ENCODE peak calls at places on chromosomes 13 and 19, in four cellular contexts. J is mesenchymal stem cell, W is IMR-90, N is OCI-LY7. Y is an unnamed sample.

GRCh38 chr19:13243971-13244370 is 93.8 kb downstream of the IER2 start:
- DNase-seq in J (no peak), W (no peak), N (no peak), Y (no peak)

GRCh38 chr13:37010424-37010823 is 9.8 kb downstream of the EXOSC8 start:
- DNase-seq in J (no peak), W (no peak), N (no peak), Y (no peak)

GRCh38 chr19:9945319-9945966 is 9.1 kb upstream of the OLFM2 start:
- DNase-seq in J (peak), W (peak), N (no peak), Y (peak)

GRCh38 chr19:5407356-5407755 is 47.9 kb upstream of the ZNRF4 start:
- DNase-seq in J (no peak), W (peak), N (peak), Y (no peak)

GRCh38 chr19:22945560-22945959 is 57.4 kb downstream of the ZNF728 start:
- DNase-seq in J (peak), W (peak), N (peak), Y (no peak)

GRCh38 chr13:78317030-78317429 is 286.3 kb downstream of the POU4F1 start:
- DNase-seq in J (no peak), W (no peak), N (no peak), Y (no peak)

GRCh38 chr13:94309997-94310842 is 169.3 kb downstream of the DCT start:
- DNase-seq in J (peak), W (peak), N (no peak), Y (peak)

GRCh38 chr19:13228561-13228960 is 78.3 kb downstream of the IER2 start:
- DNase-seq in J (no peak), W (no peak), N (peak), Y (no peak)

GRCh38 chr13:113053801-113054604 is 51.6 kb upstream of the F7 start:
- DNase-seq in J (no peak), W (no peak), N (no peak), Y (no peak)

GRCh38 chr13:31495336-31495735 is 244.0 kb upstream of the RXFP2 start:
- DNase-seq in J (no peak), W (no peak), N (no peak), Y (no peak)

GRCh38 chr19:10193666-10194499 is 870 bp downstream of the DNMT1 start:
- DNase-seq in J (peak), W (peak), N (peak), Y (peak)

GRCh38 chr19:13681509-13681908 is 82.8 kb upstream of the MRI1 start:
- DNase-seq in J (no peak), W (no peak), N (no peak), Y (no peak)

GRCh38 chr13:111626371-111627305 is 306.2 kb downstream of the TEX29 start:
- DNase-seq in J (no peak), W (no peak), N (no peak), Y (no peak)

GRCh38 chr13:47121092-47121763 is 224.4 kb upstream of the HTR2A start:
- DNase-seq in J (no peak), W (no peak), N (no peak), Y (no peak)

GRCh38 chr19:40798997-40799557 is at the start of gene EGLN2:
- DNase-seq in J (no peak), W (no peak), N (no peak), Y (peak)
- H2AFZ ChIP-seq in J (no peak), W (peak), N (peak), Y (peak)

DNA sequence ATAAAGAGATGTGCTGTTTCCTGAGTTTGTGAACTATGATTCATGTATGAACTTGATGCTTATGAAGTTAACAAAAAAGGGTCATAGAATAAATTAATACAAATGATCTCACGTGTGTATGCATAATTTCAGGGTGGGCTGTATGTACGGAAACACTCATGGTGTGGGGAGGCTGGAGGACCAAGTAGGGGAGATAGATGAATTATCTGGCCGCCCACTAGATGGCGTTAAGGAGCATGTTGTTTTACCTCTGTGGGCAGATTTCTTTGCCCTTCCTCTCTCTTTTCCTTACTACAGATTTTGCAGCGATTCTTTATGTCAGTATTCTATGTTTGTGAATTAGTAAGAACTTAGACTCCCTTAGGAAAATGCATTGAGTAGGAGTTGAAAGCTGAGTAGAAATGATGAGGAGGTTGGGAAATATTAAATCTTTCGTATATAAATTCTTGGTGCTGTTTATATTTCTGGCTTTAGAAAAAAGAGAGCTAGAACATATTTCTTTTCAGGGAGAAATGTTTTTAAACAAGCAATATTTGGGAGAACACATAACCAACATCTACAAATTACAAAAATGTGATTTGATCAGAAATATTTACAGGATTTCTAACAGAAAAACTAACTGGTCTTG is 47.4 kb upstream of the TMTC4 start:
- DNase-seq in J (peak), W (peak), N (peak), Y (peak)
- H2AFZ ChIP-seq in J (no peak), W (no peak), N (no peak), Y (no peak)

GRCh38 chr13:102548811-102549210 is 48.0 kb upstream of the TPP2 start:
- DNase-seq in J (no peak), W (no peak), N (no peak), Y (no peak)
- H2AFZ ChIP-seq in J (no peak), W (no peak), N (no peak), Y (no peak)

DNA sequence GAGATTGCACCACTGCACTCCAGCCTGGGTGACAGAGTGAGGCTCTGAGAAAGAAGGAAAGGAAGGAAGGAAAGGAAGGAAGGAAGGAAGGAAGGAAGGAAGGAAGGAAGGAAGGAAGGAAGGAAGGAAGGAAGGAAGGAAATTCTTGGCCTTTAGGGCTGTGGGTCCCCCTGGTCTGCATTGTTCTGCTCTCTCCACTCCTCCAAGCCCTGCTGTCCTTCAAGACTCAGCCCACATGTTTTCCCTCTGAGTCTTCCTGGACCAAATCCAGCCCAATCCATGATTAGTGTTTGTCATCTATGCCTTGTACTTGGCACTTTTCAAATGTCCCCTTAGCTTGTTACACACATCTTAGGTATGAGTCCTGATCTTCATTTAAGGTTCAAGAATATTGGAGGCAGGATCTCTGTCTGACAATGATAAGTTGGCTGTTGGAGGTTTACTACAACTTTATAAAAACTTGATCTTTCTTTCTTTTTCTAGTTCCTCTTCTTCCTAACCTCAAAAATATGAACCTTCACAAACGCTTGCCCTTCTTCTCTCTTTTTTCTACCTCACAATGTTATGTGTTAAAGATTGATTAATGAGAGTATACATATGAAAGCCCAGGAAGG is 48.9 kb upstream of the INTS6 start:
- DNase-seq in J (peak), W (peak), N (no peak), Y (no peak)
- H2AFZ ChIP-seq in J (no peak), W (peak), N (no peak), Y (no peak)

GRCh38 chr19:41193420-41194156 is 569 bp downstream of the CYP2S1 start:
- DNase-seq in J (no peak), W (no peak), N (no peak), Y (no peak)
- H2AFZ ChIP-seq in J (peak), W (peak), N (no peak), Y (peak)

DNA sequence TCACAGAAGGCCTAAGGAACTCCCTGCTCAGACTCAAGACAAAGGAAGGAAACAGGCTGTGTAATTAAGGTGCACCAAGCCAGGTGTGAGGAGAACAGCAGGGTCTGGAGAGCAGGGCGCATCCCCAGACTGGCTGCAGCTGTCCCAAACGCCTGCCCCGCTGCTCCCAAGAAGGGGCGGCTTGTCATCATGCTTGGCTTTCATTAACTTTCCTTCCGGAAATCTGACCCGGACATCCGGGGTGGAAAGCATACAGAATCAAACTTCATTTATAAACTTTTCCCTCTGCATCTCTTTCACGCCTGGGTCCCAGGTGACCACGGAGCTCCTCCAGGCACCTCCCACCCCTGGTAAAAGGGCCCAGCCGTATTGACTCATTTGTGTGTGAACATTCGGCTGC is 31.7 kb downstream of the TSHZ3 start:
- DNase-seq in J (no peak), W (no peak), N (no peak), Y (no peak)
- H2AFZ ChIP-seq in J (no peak), W (no peak), N (no peak), Y (no peak)

DNA sequence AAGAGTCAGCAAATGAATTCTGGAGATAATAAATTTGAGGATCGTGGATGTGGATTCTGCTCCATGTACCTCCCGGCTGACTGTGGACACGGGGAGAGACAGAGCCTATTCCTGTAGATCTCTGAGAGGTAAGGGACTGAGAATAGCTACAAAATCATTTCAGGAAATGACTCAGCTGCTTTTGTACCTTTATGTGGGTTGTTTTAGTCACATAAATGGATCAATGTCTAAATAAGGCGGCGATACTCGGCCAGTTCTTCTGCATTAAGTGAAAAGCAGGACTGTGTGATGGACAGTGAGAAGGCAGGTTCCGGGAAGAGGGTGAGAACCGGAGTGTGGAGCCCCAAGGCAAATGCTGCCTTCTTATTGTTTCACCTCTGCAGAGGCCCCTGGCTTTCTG is 128.1 kb downstream of the EFNB2 start:
- DNase-seq in J (no peak), W (no peak), N (no peak), Y (no peak)
- H2AFZ ChIP-seq in J (no peak), W (no peak), N (no peak), Y (no peak)

GRCh38 chr19:16078311-16078758 is 2.0 kb downstream of the TPM4 start:
- DNase-seq in J (no peak), W (peak), N (peak), Y (no peak)
- H2AFZ ChIP-seq in J (no peak), W (no peak), N (no peak), Y (no peak)

GRCh38 chr13:84352946-84353345 is 470.7 kb upstream of the SLITRK1 start:
- DNase-seq in J (no peak), W (no peak), N (no peak), Y (no peak)
- H2AFZ ChIP-seq in J (no peak), W (no peak), N (no peak), Y (no peak)